ENCODE peak calls at places on chromosomes 11 and 22, in nine cellular contexts. F, H, B, Y, S, P, D, V and M are unnamed samples.

GRCh38 chr11:95486979-95487378 is 256.0 kb upstream of the SESN3 start:
- DNase-seq in H (no peak), P (no peak), B (no peak), F (no peak), Y (no peak), V (no peak), D (no peak), S (no peak), M (no peak)

GRCh38 chr22:47307326-47307725 is 544.9 kb downstream of the TBC1D22A start:
- DNase-seq in F (peak; percentile 23), D (peak; percentile 55), Y (peak; percentile 31), P (no peak), V (no peak), H (no peak), B (peak; percentile 51), S (peak; percentile 13), M (no peak)

GRCh38 chr11:83480251-83480650 is 194.1 kb upstream of the CCDC90B start:
- DNase-seq in S (no peak), D (no peak), H (no peak), P (no peak), V (no peak), Y (no peak), B (no peak), F (peak; percentile 36), M (no peak)

GRCh38 chr11:38005597-38005996 is 1407.6 kb upstream of the RAG2 start:
- DNase-seq in V (no peak), S (no peak), H (no peak), P (no peak), D (no peak), B (no peak), F (peak; percentile 87), Y (peak; percentile 11), M (no peak)

GRCh38 chr11:65852508-65853248 is 5.3 kb downstream of the CFL1 start:
- DNase-seq in H (no peak), F (no peak), D (no peak), P (no peak), V (peak; percentile 1), Y (no peak), S (no peak), B (no peak), M (no peak)

GRCh38 chr22:31915499-31916065 is 28.8 kb upstream of the YWHAH start:
- DNase-seq in H (no peak), P (no peak), S (no peak), F (no peak), Y (no peak), V (no peak), D (no peak), B (no peak), M (no peak)

GRCh38 chr22:37659897-37660708 is 1.6 kb downstream of the PDXP start:
- DNase-seq in B (no peak), Y (no peak), P (no peak), F (no peak), H (no peak), D (no peak), S (no peak), V (no peak), M (no peak)

GRCh38 chr22:40036591-40037225 is 42.0 kb downstream of the FAM83F start:
- DNase-seq in P (no peak), V (peak; percentile 88), D (peak; percentile 77), F (peak; percentile 85), Y (peak; percentile 77), S (peak; percentile 58), B (peak; percentile 67), H (no peak), M (peak; percentile 73)

GRCh38 chr22:17501679-17502285 is 61.5 kb upstream of the SLC25A18 start:
- DNase-seq in B (peak; percentile 73), H (peak; percentile 53), P (no peak), D (peak; percentile 75), Y (peak; percentile 79), F (peak; percentile 85), S (peak; percentile 27), V (peak; percentile 67), M (no peak)

GRCh38 chr11:79092791-79093313 is 348.0 kb downstream of the TENM4 start:
- DNase-seq in P (no peak), V (no peak), H (peak; percentile 100), D (peak; percentile 100), B (peak; percentile 98), Y (peak; percentile 100), F (peak; percentile 99), S (peak; percentile 99), M (no peak)

GRCh38 chr22:32048069-32048468 is 5.0 kb downstream of the SLC5A1 start:
- DNase-seq in H (no peak), V (no peak), D (no peak), F (no peak), S (no peak), Y (no peak), B (no peak), P (no peak), M (no peak)

GRCh38 chr22:25702571-25703167 is 39.3 kb upstream of the MYO18B start:
- DNase-seq in Y (no peak), P (no peak), D (no peak), V (no peak), H (peak; percentile 75), S (no peak), B (no peak), F (no peak), M (no peak)

GRCh38 chr11:1847941-1848639 is 4.8 kb upstream of the LSP1 start:
- DNase-seq in S (no peak), P (no peak), B (no peak), V (no peak), D (no peak), Y (no peak), H (no peak), F (peak; percentile 34), M (no peak)

GRCh38 chr22:35629406-35630234 is 12.5 kb upstream of the MB start:
- DNase-seq in S (peak; percentile 94), P (peak; percentile 73), F (peak; percentile 98), Y (peak; percentile 96), H (peak; percentile 98), D (peak; percentile 99), B (peak; percentile 97), V (no peak), M (no peak)

GRCh38 chr22:41739576-41739975 is 40.3 kb downstream of the MEI1 start:
- DNase-seq in P (no peak), H (no peak), D (no peak), B (no peak), V (no peak), Y (no peak), S (no peak), F (no peak), M (no peak)

GRCh38 chr11:2762031-2762380 is 62.2 kb upstream of the KCNQ1OT1 start:
- DNase-seq in H (no peak), Y (no peak), V (no peak), B (no peak), P (no peak), F (no peak), D (no peak), S (no peak), M (no peak)

GRCh38 chr11:109522116-109522755 is 100.2 kb downstream of the C11orf87 start:
- DNase-seq in V (no peak), H (no peak), D (no peak), S (no peak), Y (no peak), F (no peak), B (no peak), P (no peak), M (no peak)
- TF ChIP-seq CTCF in V (peak; percentile 21), H (peak; percentile 32), D (peak; percentile 30), S (no peak), Y (no peak), F (no peak), B (no peak), P (no peak), M (no peak)

DNA sequence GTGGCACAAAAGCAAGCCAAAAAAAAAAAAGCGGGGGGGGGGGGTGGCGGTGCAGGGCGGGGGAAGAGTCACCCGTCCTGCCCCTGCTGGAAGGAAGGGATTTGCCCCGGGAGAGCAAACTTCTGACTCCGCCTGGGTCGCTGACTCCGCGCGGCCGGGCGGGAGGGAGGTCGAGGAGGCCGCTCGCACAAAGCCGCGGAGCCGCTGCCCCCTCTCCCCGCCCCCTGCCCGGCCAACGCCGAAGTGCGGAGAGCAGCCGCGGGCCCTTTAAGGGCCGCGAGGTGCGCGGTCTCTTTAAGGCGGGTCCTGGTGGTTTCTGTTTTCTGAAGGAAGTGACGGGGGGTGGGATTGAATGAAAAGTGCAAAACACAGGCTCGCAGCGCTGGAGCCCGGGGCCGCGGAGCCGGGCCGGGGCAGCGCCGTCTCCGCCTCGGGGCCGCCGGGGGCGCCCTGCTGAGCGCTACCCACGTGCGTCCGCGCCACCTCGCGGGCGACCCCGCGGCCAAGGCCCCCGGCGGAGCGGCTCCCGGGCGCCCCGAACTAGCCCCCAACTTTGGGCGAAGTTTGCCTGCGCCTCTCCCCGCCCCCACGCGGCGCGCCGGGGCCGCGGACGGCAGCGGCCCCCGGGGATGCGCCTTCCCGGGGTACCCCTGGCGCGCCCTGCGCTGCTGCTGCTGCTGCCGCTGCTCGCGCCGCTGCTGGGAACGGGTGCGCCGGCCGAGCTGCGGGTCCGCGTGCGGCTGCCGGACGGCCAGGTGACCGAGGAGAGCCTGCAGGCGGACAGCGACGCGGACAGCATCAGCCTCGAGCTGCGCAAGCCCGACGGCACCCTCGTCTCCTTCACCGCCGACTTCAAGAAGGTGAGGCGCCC is at the start of gene OAF:
- DNase-seq in S (peak; percentile 71), D (peak; percentile 88), H (peak; percentile 80), P (no peak), V (peak; percentile 94), F (peak; percentile 92), Y (peak; percentile 90), B (peak; percentile 89), M (peak; percentile 85)
- TF ChIP-seq CTCF in S (no peak), D (no peak), H (peak; percentile 16), P (peak; percentile 17), V (peak; percentile 21), F (no peak), Y (peak; percentile 7), B (peak; percentile 11), M (no peak)

GRCh38 chr22:29260031-29260560 is 7.7 kb downstream of the RHBDD3 start:
- DNase-seq in P (no peak), S (no peak), Y (no peak), V (no peak), B (no peak), F (no peak), D (no peak), H (no peak), M (no peak)

GRCh38 chr22:29260601-29261315 is 7.0 kb downstream of the RHBDD3 start:
- DNase-seq in Y (no peak), V (no peak), S (no peak), D (no peak), B (no peak), P (no peak), F (no peak), H (no peak), M (no peak)

GRCh38 chr22:29257751-29258181 is 10.0 kb downstream of the RHBDD3 start:
- DNase-seq in F (no peak), B (no peak), P (no peak), D (no peak), H (no peak), S (no peak), Y (no peak), V (no peak), M (no peak)

GRCh38 chr22:29258407-29259252 is 9.2 kb downstream of the RHBDD3 start:
- DNase-seq in P (no peak), H (no peak), F (no peak), Y (no peak), B (no peak), S (no peak), D (no peak), V (no peak), M (no peak)

GRCh38 chr22:29259253-29259899 is 8.4 kb downstream of the RHBDD3 start:
- DNase-seq in S (no peak), D (no peak), B (no peak), H (no peak), P (no peak), V (peak; percentile 38), F (peak; percentile 7), Y (no peak), M (no peak)
- TF ChIP-seq CTCF in S (no peak), D (peak; percentile 3), B (peak; percentile 22), H (no peak), P (no peak), V (peak; percentile 38), F (no peak), Y (no peak), M (peak; percentile 7)

GRCh38 chr11:99585606-99586005 is 564.9 kb downstream of the CNTN5 start:
- DNase-seq in D (no peak), P (no peak), V (no peak), B (peak; percentile 19), S (no peak), F (no peak), Y (no peak), H (no peak), M (no peak)
- TF ChIP-seq CTCF in D (no peak), P (no peak), V (no peak), B (no peak), S (no peak), F (no peak), Y (no peak), H (no peak), M (no peak)